ENCODE peak calls at places on chromosomes 16 and 17, in seven cellular contexts. One of them, this sample, is unnamed.

GRCh38 chr16:11796227-11797165 is 562 bp downstream of the ZC3H7A start:
- DNase-seq in activated CD8-positive, alpha-beta T cell treated with anti-CD3 and anti-CD28 coated beads for 36 hours: no peak
- DNase-seq in lung: peak; percentile 67
- DNase-seq in T-helper 17 cell: peak; percentile 20
- DNase-seq in amniotic stem cell: peak; percentile 34
- DNase-seq in stimulated activated CD4-positive, alpha-beta T cell treated with anti-CD3 and anti-CD28 coated beads, Interleukin-4, amount 100 ng/mL, for 1 hour: peak; percentile 16
- DNase-seq in mucosa of descending colon: peak; percentile 83
- DNase-seq in this sample: peak; percentile 81

GRCh38 chr17:49063652-49064051 is 66.5 kb downstream of the IGF2BP1 start:
- DNase-seq in T-helper 17 cell: no peak
- DNase-seq in stimulated activated CD4-positive, alpha-beta T cell treated with anti-CD3 and anti-CD28 coated beads, Interleukin-4, amount 100 ng/mL, for 1 hour: no peak
- DNase-seq in activated CD8-positive, alpha-beta T cell treated with anti-CD3 and anti-CD28 coated beads for 36 hours: no peak
- DNase-seq in lung: no peak
- DNase-seq in amniotic stem cell: no peak
- DNase-seq in mucosa of descending colon: no peak
- DNase-seq in this sample: no peak

GRCh38 chr17:11598274-11599221 is at the start of gene DNAH9:
- DNase-seq in amniotic stem cell: no peak
- DNase-seq in lung: peak; percentile 96
- DNase-seq in mucosa of descending colon: peak; percentile 96
- DNase-seq in stimulated activated CD4-positive, alpha-beta T cell treated with anti-CD3 and anti-CD28 coated beads, Interleukin-4, amount 100 ng/mL, for 1 hour: peak; percentile 16
- DNase-seq in activated CD8-positive, alpha-beta T cell treated with anti-CD3 and anti-CD28 coated beads for 36 hours: peak; percentile 42
- DNase-seq in T-helper 17 cell: no peak
- DNase-seq in this sample: no peak

GRCh38 chr17:75159196-75160031 is 5.1 kb upstream of the JPT1 start:
- DNase-seq in T-helper 17 cell: no peak
- DNase-seq in lung: no peak
- DNase-seq in stimulated activated CD4-positive, alpha-beta T cell treated with anti-CD3 and anti-CD28 coated beads, Interleukin-4, amount 100 ng/mL, for 1 hour: no peak
- DNase-seq in amniotic stem cell: no peak
- DNase-seq in activated CD8-positive, alpha-beta T cell treated with anti-CD3 and anti-CD28 coated beads for 36 hours: no peak
- DNase-seq in mucosa of descending colon: no peak
- DNase-seq in this sample: peak; percentile 37

GRCh38 chr17:63082273-63082861 is 116.3 kb downstream of the TANC2 start:
- DNase-seq in T-helper 17 cell: no peak
- DNase-seq in stimulated activated CD4-positive, alpha-beta T cell treated with anti-CD3 and anti-CD28 coated beads, Interleukin-4, amount 100 ng/mL, for 1 hour: no peak
- DNase-seq in activated CD8-positive, alpha-beta T cell treated with anti-CD3 and anti-CD28 coated beads for 36 hours: no peak
- DNase-seq in mucosa of descending colon: no peak
- DNase-seq in amniotic stem cell: peak; percentile 3
- DNase-seq in lung: no peak
- DNase-seq in this sample: no peak

GRCh38 chr17:16374129-16374528 is 6.8 kb upstream of the UBB start:
- DNase-seq in lung: no peak
- DNase-seq in stimulated activated CD4-positive, alpha-beta T cell treated with anti-CD3 and anti-CD28 coated beads, Interleukin-4, amount 100 ng/mL, for 1 hour: no peak
- DNase-seq in amniotic stem cell: no peak
- DNase-seq in mucosa of descending colon: no peak
- DNase-seq in T-helper 17 cell: no peak
- DNase-seq in activated CD8-positive, alpha-beta T cell treated with anti-CD3 and anti-CD28 coated beads for 36 hours: no peak
- DNase-seq in this sample: no peak

GRCh38 chr16:48535831-48536599 is 74.0 kb downstream of the N4BP1 start:
- DNase-seq in amniotic stem cell: no peak
- DNase-seq in activated CD8-positive, alpha-beta T cell treated with anti-CD3 and anti-CD28 coated beads for 36 hours: peak; percentile 55
- DNase-seq in stimulated activated CD4-positive, alpha-beta T cell treated with anti-CD3 and anti-CD28 coated beads, Interleukin-4, amount 100 ng/mL, for 1 hour: no peak
- DNase-seq in T-helper 17 cell: no peak
- DNase-seq in mucosa of descending colon: peak; percentile 70
- DNase-seq in lung: no peak
- DNase-seq in this sample: no peak

GRCh38 chr17:82388922-82389283 is 17.3 kb downstream of the UTS2R start:
- DNase-seq in amniotic stem cell: no peak
- DNase-seq in stimulated activated CD4-positive, alpha-beta T cell treated with anti-CD3 and anti-CD28 coated beads, Interleukin-4, amount 100 ng/mL, for 1 hour: no peak
- DNase-seq in lung: no peak
- DNase-seq in T-helper 17 cell: no peak
- DNase-seq in activated CD8-positive, alpha-beta T cell treated with anti-CD3 and anti-CD28 coated beads for 36 hours: no peak
- DNase-seq in mucosa of descending colon: no peak
- DNase-seq in this sample: no peak

GRCh38 chr16:841455-842060 is 41.0 kb upstream of the GNG13 start:
- DNase-seq in activated CD8-positive, alpha-beta T cell treated with anti-CD3 and anti-CD28 coated beads for 36 hours: no peak
- DNase-seq in T-helper 17 cell: no peak
- DNase-seq in stimulated activated CD4-positive, alpha-beta T cell treated with anti-CD3 and anti-CD28 coated beads, Interleukin-4, amount 100 ng/mL, for 1 hour: no peak
- DNase-seq in amniotic stem cell: no peak
- DNase-seq in mucosa of descending colon: peak; percentile 27
- DNase-seq in lung: no peak
- DNase-seq in this sample: no peak

GRCh38 chr16:8137581-8137980 is 452.7 kb downstream of the TMEM114 start:
- DNase-seq in amniotic stem cell: no peak
- DNase-seq in stimulated activated CD4-positive, alpha-beta T cell treated with anti-CD3 and anti-CD28 coated beads, Interleukin-4, amount 100 ng/mL, for 1 hour: no peak
- DNase-seq in lung: no peak
- DNase-seq in T-helper 17 cell: no peak
- DNase-seq in mucosa of descending colon: no peak
- DNase-seq in activated CD8-positive, alpha-beta T cell treated with anti-CD3 and anti-CD28 coated beads for 36 hours: no peak
- DNase-seq in this sample: no peak

GRCh38 chr17:11238710-11239109 is 2.3 kb upstream of the SHISA6 start:
- DNase-seq in T-helper 17 cell: no peak
- DNase-seq in amniotic stem cell: no peak
- DNase-seq in mucosa of descending colon: no peak
- DNase-seq in lung: no peak
- DNase-seq in activated CD8-positive, alpha-beta T cell treated with anti-CD3 and anti-CD28 coated beads for 36 hours: no peak
- DNase-seq in stimulated activated CD4-positive, alpha-beta T cell treated with anti-CD3 and anti-CD28 coated beads, Interleukin-4, amount 100 ng/mL, for 1 hour: no peak
- DNase-seq in this sample: no peak

GRCh38 chr16:89913408-89914387 is 5.0 kb upstream of the MC1R start:
- DNase-seq in stimulated activated CD4-positive, alpha-beta T cell treated with anti-CD3 and anti-CD28 coated beads, Interleukin-4, amount 100 ng/mL, for 1 hour: no peak
- DNase-seq in activated CD8-positive, alpha-beta T cell treated with anti-CD3 and anti-CD28 coated beads for 36 hours: no peak
- DNase-seq in mucosa of descending colon: no peak
- DNase-seq in amniotic stem cell: no peak
- DNase-seq in lung: no peak
- DNase-seq in T-helper 17 cell: no peak
- DNase-seq in this sample: no peak

GRCh38 chr17:40980594-40980993 is 3.5 kb downstream of the KRT40 start:
- DNase-seq in T-helper 17 cell: no peak
- DNase-seq in lung: no peak
- DNase-seq in mucosa of descending colon: no peak
- DNase-seq in amniotic stem cell: no peak
- DNase-seq in activated CD8-positive, alpha-beta T cell treated with anti-CD3 and anti-CD28 coated beads for 36 hours: no peak
- DNase-seq in stimulated activated CD4-positive, alpha-beta T cell treated with anti-CD3 and anti-CD28 coated beads, Interleukin-4, amount 100 ng/mL, for 1 hour: no peak
- DNase-seq in this sample: no peak